ENCODE peak calls at places on chromosome 11, in four cellular contexts. One of them, this sample, is unnamed.
A peak's percentile ranks its signal among the peaks of the same experiment; 100 is the strongest.

GRCh38 chr11:22666700-22667439 is 459 bp downstream of the GAS2 start:
- DNase-seq in stimulated activated CD4-positive, alpha-beta T cell treated with anti-CD3 and anti-CD28 coated beads, Interleukin-2, amount 100 ng/mL, for 48 hours: peak; percentile 13
- DNase-seq in SJSA1: no peak
- DNase-seq in nucleus accumbens: peak; percentile 15
- DNase-seq in this sample: no peak

GRCh38 chr11:75233688-75234295 is 6.8 kb upstream of the TPBGL start:
- DNase-seq in SJSA1: no peak
- DNase-seq in nucleus accumbens: no peak
- DNase-seq in stimulated activated CD4-positive, alpha-beta T cell treated with anti-CD3 and anti-CD28 coated beads, Interleukin-2, amount 100 ng/mL, for 48 hours: no peak
- DNase-seq in this sample: no peak

GRCh38 chr11:67665537-67666302 is 8.7 kb downstream of the ALDH3B2 start:
- DNase-seq in SJSA1: peak; percentile 68
- DNase-seq in stimulated activated CD4-positive, alpha-beta T cell treated with anti-CD3 and anti-CD28 coated beads, Interleukin-2, amount 100 ng/mL, for 48 hours: no peak
- DNase-seq in nucleus accumbens: no peak
- DNase-seq in this sample: no peak

GRCh38 chr11:9082575-9082974 is 8.8 kb downstream of the SCUBE2 start:
- DNase-seq in SJSA1: no peak
- DNase-seq in stimulated activated CD4-positive, alpha-beta T cell treated with anti-CD3 and anti-CD28 coated beads, Interleukin-2, amount 100 ng/mL, for 48 hours: no peak
- DNase-seq in nucleus accumbens: no peak
- DNase-seq in this sample: no peak

GRCh38 chr11:16299884-16300778 is 56.2 kb downstream of the SOX6 start:
- DNase-seq in stimulated activated CD4-positive, alpha-beta T cell treated with anti-CD3 and anti-CD28 coated beads, Interleukin-2, amount 100 ng/mL, for 48 hours: no peak
- DNase-seq in nucleus accumbens: no peak
- DNase-seq in SJSA1: no peak
- DNase-seq in this sample: no peak

GRCh38 chr11:65583589-65583988 is 7.7 kb downstream of the EHBP1L1 start:
- DNase-seq in stimulated activated CD4-positive, alpha-beta T cell treated with anti-CD3 and anti-CD28 coated beads, Interleukin-2, amount 100 ng/mL, for 48 hours: no peak
- DNase-seq in nucleus accumbens: no peak
- DNase-seq in SJSA1: no peak
- DNase-seq in this sample: no peak

GRCh38 chr11:130451261-130452019 is 3.0 kb downstream of the ADAMTS15 start:
- DNase-seq in SJSA1: no peak
- DNase-seq in nucleus accumbens: no peak
- DNase-seq in stimulated activated CD4-positive, alpha-beta T cell treated with anti-CD3 and anti-CD28 coated beads, Interleukin-2, amount 100 ng/mL, for 48 hours: no peak
- DNase-seq in this sample: no peak

GRCh38 chr11:128448981-128449713 is 138.2 kb downstream of the ETS1 start:
- DNase-seq in SJSA1: no peak
- DNase-seq in stimulated activated CD4-positive, alpha-beta T cell treated with anti-CD3 and anti-CD28 coated beads, Interleukin-2, amount 100 ng/mL, for 48 hours: no peak
- DNase-seq in nucleus accumbens: no peak
- DNase-seq in this sample: no peak

GRCh38 chr11:68848429-68848828 is 6.7 kb upstream of the CPT1A start:
- DNase-seq in stimulated activated CD4-positive, alpha-beta T cell treated with anti-CD3 and anti-CD28 coated beads, Interleukin-2, amount 100 ng/mL, for 48 hours: no peak
- DNase-seq in SJSA1: no peak
- DNase-seq in nucleus accumbens: no peak
- DNase-seq in this sample: no peak

GRCh38 chr11:121503056-121503455 is 50.3 kb upstream of the SORL1-AS1 start:
- DNase-seq in stimulated activated CD4-positive, alpha-beta T cell treated with anti-CD3 and anti-CD28 coated beads, Interleukin-2, amount 100 ng/mL, for 48 hours: no peak
- DNase-seq in nucleus accumbens: no peak
- DNase-seq in SJSA1: no peak
- DNase-seq in this sample: no peak

GRCh38 chr11:11641581-11641980 is 19.8 kb upstream of the GALNT18 start:
- DNase-seq in SJSA1: no peak
- DNase-seq in nucleus accumbens: no peak
- DNase-seq in stimulated activated CD4-positive, alpha-beta T cell treated with anti-CD3 and anti-CD28 coated beads, Interleukin-2, amount 100 ng/mL, for 48 hours: no peak
- DNase-seq in this sample: no peak

GRCh38 chr11:86218125-86219081 is 26.1 kb upstream of the EED start:
- DNase-seq in stimulated activated CD4-positive, alpha-beta T cell treated with anti-CD3 and anti-CD28 coated beads, Interleukin-2, amount 100 ng/mL, for 48 hours: peak; percentile 63
- DNase-seq in nucleus accumbens: peak; percentile 50
- DNase-seq in SJSA1: peak; percentile 42
- DNase-seq in this sample: no peak